ENCODE peak calls at places on chromosome 14, in five cellular contexts. X is HepG2, R is K562, K is GM12878, Q is SK-N-SH. P is an unnamed sample.

GRCh38 chr14:73232984-73233383 is 4.3 kb upstream of the PAPLN start:
- DNase-seq in X (no peak), R (no peak), K (no peak), Q (no peak), P (no peak)

GRCh38 chr14:50230601-50231474 is 540 bp downstream of the SOS2 start:
- DNase-seq in X (peak), R (no peak), K (peak), Q (peak), P (no peak)

GRCh38 chr14:88604213-88604612 is 41.4 kb downstream of the ZC3H14 start:
- DNase-seq in X (no peak), R (no peak), K (no peak), Q (no peak), P (no peak)

GRCh38 chr14:58060077-58060476 is 91.9 kb downstream of the ARMH4 start:
- DNase-seq in X (no peak), R (no peak), K (no peak), Q (no peak), P (no peak)

GRCh38 chr14:83416476-83416875 is 1882.8 kb upstream of the SEL1L start:
- DNase-seq in X (no peak), R (no peak), K (no peak), Q (no peak), P (no peak)

GRCh38 chr14:89613260-89614008 is 196.4 kb upstream of the FOXN3 start:
- DNase-seq in X (no peak), R (no peak), K (no peak), Q (no peak), P (no peak)

GRCh38 chr14:20477211-20477876 is 8.1 kb downstream of the PNP start:
- DNase-seq in X (no peak), R (no peak), K (no peak), Q (peak), P (no peak)

GRCh38 chr14:64947710-64948611 is 5.4 kb upstream of the GPX2 start:
- DNase-seq in X (peak), R (no peak), K (no peak), Q (no peak), P (no peak)

GRCh38 chr14:64684091-64684490 is 20.1 kb upstream of the PLEKHG3 start:
- DNase-seq in X (peak), R (no peak), K (no peak), Q (no peak), P (no peak)

GRCh38 chr14:44963775-44964380 is 1.9 kb downstream of the TOGARAM1 start:
- DNase-seq in X (peak), R (no peak), K (no peak), Q (peak), P (no peak)

GRCh38 chr14:75274045-75274898 is 4.4 kb upstream of the FOS start:
- DNase-seq in X (no peak), R (no peak), K (no peak), Q (no peak), P (no peak)

GRCh38 chr14:76138758-76139723 is 12.7 kb upstream of the GPATCH2L start:
- DNase-seq in X (no peak), R (peak), K (no peak), Q (peak), P (peak)

GRCh38 chr14:98900236-98900635 is 371.8 kb downstream of the BCL11B start:
- DNase-seq in X (no peak), R (no peak), K (no peak), Q (no peak), P (no peak)

GRCh38 chr14:63717704-63718103 is 10.2 kb downstream of the SGPP1 start:
- DNase-seq in X (no peak), R (no peak), K (no peak), Q (peak), P (no peak)

GRCh38 chr14:22561661-22562579 is 27.1 kb downstream of the DAD1 start:
- DNase-seq in X (peak), R (peak), K (peak), Q (no peak), P (no peak)

GRCh38 chr14:54354096-54354495 is 42.7 kb upstream of the CDKN3 start:
- DNase-seq in X (peak), R (no peak), K (no peak), Q (no peak), P (no peak)

DNA sequence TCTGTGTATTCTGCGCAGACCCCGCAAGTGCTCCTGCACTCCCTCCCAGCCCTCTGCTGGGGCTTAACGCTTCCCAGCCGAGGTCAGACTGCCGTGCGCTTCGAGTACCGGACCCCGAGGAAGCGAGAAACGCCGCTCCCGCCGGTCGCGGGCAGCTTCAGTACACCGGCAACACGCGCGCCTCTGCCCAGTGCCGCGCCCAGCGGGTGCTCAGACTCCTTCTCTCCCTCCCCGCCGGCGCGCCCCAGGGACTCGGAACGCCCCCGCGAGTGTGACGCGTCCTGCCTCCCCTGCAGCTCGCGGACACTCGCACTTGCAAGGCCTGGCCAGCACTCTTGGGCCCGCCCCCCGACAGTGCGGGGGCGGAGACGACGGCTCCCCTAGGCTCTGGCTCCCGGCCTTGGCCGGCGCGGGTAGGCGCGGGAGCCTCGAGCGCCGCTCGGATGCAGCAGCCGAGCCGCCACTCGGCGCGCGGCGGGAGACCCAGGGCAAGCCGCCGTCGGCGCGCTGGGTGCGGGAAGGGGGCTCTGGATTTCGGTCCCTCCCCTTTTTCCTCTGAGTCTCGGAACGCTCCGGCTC is at the start of gene PTGER2:
- DNase-seq in X (no peak), R (peak), K (no peak), Q (peak), P (no peak)
- H2AFZ ChIP-seq in X (no peak), R (no peak), K (peak), Q (peak), P (peak)

GRCh38 chr14:91609183-91609582 is 99.1 kb upstream of the PPP4R3A start:
- DNase-seq in X (no peak), R (no peak), K (no peak), Q (no peak), P (no peak)
- TF ChIP-seq TAF1 in X (no peak), R (no peak), K (no peak), Q (no peak), P (no peak)

GRCh38 chr14:67485501-67486095 is 2.9 kb downstream of the TMEM229B start:
- DNase-seq in X (no peak), R (peak), K (no peak), Q (no peak), P (no peak)

GRCh38 chr14:67477926-67478915 is 10.3 kb downstream of the TMEM229B start:
- DNase-seq in X (no peak), R (no peak), K (no peak), Q (no peak), P (no peak)

GRCh38 chr14:67482765-67483164 is 5.8 kb downstream of the TMEM229B start:
- DNase-seq in X (no peak), R (no peak), K (no peak), Q (no peak), P (no peak)

GRCh38 chr14:67483599-67484270 is 4.8 kb downstream of the TMEM229B start:
- DNase-seq in X (no peak), R (no peak), K (no peak), Q (no peak), P (no peak)

DNA sequence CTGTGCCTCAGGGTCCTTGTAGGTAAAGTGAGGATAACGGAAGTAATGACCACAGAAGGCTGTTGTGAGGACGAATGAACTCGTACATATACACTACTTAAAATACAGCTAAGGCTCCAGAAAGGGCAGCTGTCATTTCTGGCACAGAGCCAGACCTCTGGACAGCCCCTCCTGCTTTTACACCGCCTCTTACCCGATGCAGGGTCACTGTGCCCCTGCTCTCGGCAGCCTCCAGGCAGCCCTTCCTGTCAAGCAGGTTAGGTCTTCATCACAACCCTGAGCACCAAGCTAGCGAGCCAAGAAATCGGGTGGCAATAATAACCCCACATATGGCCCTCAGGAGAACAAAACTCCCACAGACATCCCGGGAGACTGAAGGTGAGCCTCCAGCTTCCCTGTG is 8.5 kb downstream of the TMEM229B start:
- DNase-seq in X (no peak), R (peak), K (no peak), Q (peak), P (no peak)
- H2AFZ ChIP-seq in X (no peak), R (no peak), K (no peak), Q (no peak), P (no peak)

GRCh38 chr14:103041464-103041863 is 15.9 kb downstream of the CDC42BPB start:
- DNase-seq in X (no peak), R (no peak), K (no peak), Q (no peak), P (no peak)
- TF ChIP-seq TAF1 in X (no peak), R (no peak), K (no peak), Q (no peak), P (no peak)